ENCODE peak calls at places on chromosomes 2 and 18, in six cellular contexts. E is right atrium auricular region, X is choroid plexus epithelial cell, Z is prostate gland, D is endodermal cell, K is AG10803. F is an unnamed sample.

GRCh38 chr2:110644357-110644756 is 33.5 kb downstream of the BUB1 start:
- DNase-seq in E (no peak), X (no peak), Z (no peak), D (no peak), K (no peak), F (no peak)

GRCh38 chr2:36318547-36318946 is 37.0 kb upstream of the CRIM1 start:
- DNase-seq in E (no peak), X (peak), Z (no peak), D (no peak), K (peak), F (no peak)

GRCh38 chr2:63614983-63615945 is 26.5 kb downstream of the MDH1 start:
- DNase-seq in E (no peak), X (peak), Z (peak), D (peak), K (peak), F (no peak)

GRCh38 chr2:189092936-189093335 is 86.6 kb downstream of the COL5A2 start:
- DNase-seq in E (peak), X (peak), Z (no peak), D (no peak), K (peak), F (no peak)

GRCh38 chr18:79507076-79507545 is 111.4 kb downstream of the NFATC1 start:
- DNase-seq in E (peak), X (peak), Z (peak), D (peak), K (peak), F (no peak)

GRCh38 chr2:168212866-168213265 is 34.5 kb downstream of the STK39 start:
- DNase-seq in E (no peak), X (no peak), Z (no peak), D (no peak), K (peak), F (no peak)

GRCh38 chr2:181977661-181978350 is 7.8 kb upstream of the PPP1R1C start:
- DNase-seq in E (no peak), X (peak), Z (no peak), D (no peak), K (peak), F (no peak)

GRCh38 chr2:85116207-85116606 is 17.0 kb upstream of the TCF7L1 start:
- DNase-seq in E (no peak), X (no peak), Z (no peak), D (no peak), K (no peak), F (no peak)

GRCh38 chr2:239963646-239964205 is 61.4 kb downstream of the NDUFA10 start:
- DNase-seq in E (no peak), X (no peak), Z (no peak), D (peak), K (no peak), F (no peak)

GRCh38 chr18:9612989-9613388 is 1.4 kb downstream of the PPP4R1 start:
- DNase-seq in E (no peak), X (no peak), Z (no peak), D (no peak), K (no peak), F (no peak)

GRCh38 chr18:63285332-63285731 is 34.2 kb downstream of the BCL2 start:
- DNase-seq in E (no peak), X (no peak), Z (no peak), D (no peak), K (no peak), F (no peak)

GRCh38 chr2:94874277-94874997 is 3.2 kb downstream of the TEKT4 start:
- DNase-seq in E (no peak), X (peak), Z (peak), D (peak), K (peak), F (no peak)

GRCh38 chr2:239693761-239694415 is 293.1 kb upstream of the HDAC4 start:
- DNase-seq in E (no peak), X (no peak), Z (no peak), D (peak), K (no peak), F (no peak)

GRCh38 chr2:1744151-1744445 is 217 bp downstream of the PXDN start:
- DNase-seq in E (no peak), X (no peak), Z (no peak), D (peak), K (no peak), F (no peak)

GRCh38 chr2:1742300-1742679 is 2.0 kb downstream of the PXDN start:
- DNase-seq in E (no peak), X (peak), Z (no peak), D (no peak), K (no peak), F (no peak)

GRCh38 chr2:1743396-1744150 is 742 bp downstream of the PXDN start:
- DNase-seq in E (no peak), X (peak), Z (no peak), D (peak), K (peak), F (no peak)

GRCh38 chr2:1741851-1742250 is 2.5 kb downstream of the PXDN start:
- DNase-seq in E (no peak), X (no peak), Z (no peak), D (peak), K (no peak), F (no peak)

DNA sequence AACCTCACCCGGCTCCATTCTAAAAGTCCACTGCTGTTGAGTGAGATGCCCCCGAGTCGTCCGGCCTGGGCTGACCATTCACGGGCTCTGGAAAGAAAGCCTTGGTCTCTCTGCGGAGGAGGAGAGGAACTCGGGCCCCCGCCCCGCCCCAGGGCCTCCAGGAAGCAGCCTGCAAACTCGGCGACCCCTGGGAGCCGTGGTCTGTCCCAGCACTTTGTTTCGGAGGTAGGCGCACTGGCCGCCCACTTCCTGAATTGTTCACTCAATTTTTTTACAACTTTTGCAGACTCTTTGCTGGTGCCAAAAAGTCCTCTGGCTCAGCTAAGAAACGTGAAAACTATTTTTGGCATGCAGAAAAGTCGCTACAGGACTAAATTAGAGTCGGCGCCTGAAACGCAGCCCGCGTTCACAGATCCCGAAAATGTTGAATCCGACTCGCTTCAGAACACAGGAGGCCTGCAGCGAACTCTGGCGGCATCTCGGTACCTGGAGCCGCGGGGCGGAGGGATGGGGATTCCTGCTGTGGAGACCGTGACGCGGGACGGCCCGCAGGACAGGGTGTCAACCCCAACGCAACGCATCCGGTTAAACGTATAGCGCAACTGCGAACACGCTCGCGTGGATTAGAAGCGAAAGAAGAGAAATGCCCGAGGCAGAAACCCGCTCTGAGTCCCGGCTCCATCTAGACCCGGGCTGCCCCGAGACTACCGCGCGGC is 1.5 kb downstream of the PXDN start:
- DNase-seq in E (peak), X (peak), Z (peak), D (peak), K (peak), F (no peak)
- H3K4me3 ChIP-seq in E (peak), X (peak), Z (peak), D (peak), K (peak), F (peak)

GRCh38 chr2:215653344-215654015 is 217.6 kb upstream of the FN1 start:
- DNase-seq in E (no peak), X (peak), Z (no peak), D (no peak), K (peak), F (peak)

GRCh38 chr2:215651412-215651811 is 215.5 kb upstream of the FN1 start:
- DNase-seq in E (no peak), X (no peak), Z (no peak), D (no peak), K (no peak), F (no peak)

GRCh38 chr2:215652432-215652831 is 216.6 kb upstream of the FN1 start:
- DNase-seq in E (no peak), X (no peak), Z (no peak), D (no peak), K (peak), F (peak)

GRCh38 chr2:215657844-215658243 is 222.0 kb upstream of the FN1 start:
- DNase-seq in E (no peak), X (peak), Z (no peak), D (no peak), K (peak), F (peak)

GRCh38 chr2:215654177-215654850 is 218.4 kb upstream of the FN1 start:
- DNase-seq in E (no peak), X (peak), Z (no peak), D (no peak), K (peak), F (peak)
- H3K4me3 ChIP-seq in E (no peak), X (no peak), Z (no peak), D (no peak), K (peak), F (no peak)

DNA sequence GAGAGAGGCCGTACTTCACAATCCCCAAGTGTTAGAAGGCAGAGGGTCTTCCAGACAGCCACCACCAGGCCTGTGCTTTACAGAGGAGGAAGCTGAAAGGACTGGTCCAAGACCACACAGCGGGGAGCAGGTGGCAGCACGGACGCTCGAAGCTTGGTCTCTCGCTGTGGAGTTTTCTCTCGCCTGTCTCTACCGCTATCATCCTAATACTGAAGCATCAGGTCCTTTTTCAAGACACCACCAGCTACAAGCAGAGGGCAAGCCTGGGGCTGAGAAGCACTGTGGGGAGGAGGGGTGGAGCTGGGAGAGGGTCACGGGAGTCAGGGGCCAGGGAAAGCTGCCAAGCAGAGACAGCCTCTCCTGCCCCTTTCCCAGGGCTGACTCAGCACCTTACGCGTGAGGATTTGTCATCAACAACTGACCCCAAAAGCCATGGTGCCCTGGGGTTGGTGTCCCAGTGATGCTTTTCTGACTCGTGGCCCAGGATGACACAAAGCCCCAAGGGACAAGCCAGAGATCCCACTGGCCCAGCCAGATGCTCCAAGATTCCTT is 31.8 kb upstream of the FOSL2 start:
- DNase-seq in E (no peak), X (peak), Z (no peak), D (peak), K (peak), F (peak)
- H3K4me3 ChIP-seq in E (no peak), X (no peak), Z (no peak), D (no peak), K (no peak), F (no peak)

GRCh38 chr2:46118656-46119338 is 178.4 kb upstream of the EPAS1 start:
- DNase-seq in E (no peak), X (peak), Z (no peak), D (no peak), K (peak), F (no peak)

GRCh38 chr2:46117379-46117778 is 179.8 kb upstream of the EPAS1 start:
- DNase-seq in E (no peak), X (peak), Z (no peak), D (no peak), K (peak), F (no peak)

GRCh38 chr2:46117994-46118393 is 179.2 kb upstream of the EPAS1 start:
- DNase-seq in E (no peak), X (no peak), Z (no peak), D (no peak), K (no peak), F (no peak)

GRCh38 chr2:46120792-46121565 is 176.2 kb upstream of the EPAS1 start:
- DNase-seq in E (no peak), X (no peak), Z (no peak), D (no peak), K (no peak), F (no peak)

DNA sequence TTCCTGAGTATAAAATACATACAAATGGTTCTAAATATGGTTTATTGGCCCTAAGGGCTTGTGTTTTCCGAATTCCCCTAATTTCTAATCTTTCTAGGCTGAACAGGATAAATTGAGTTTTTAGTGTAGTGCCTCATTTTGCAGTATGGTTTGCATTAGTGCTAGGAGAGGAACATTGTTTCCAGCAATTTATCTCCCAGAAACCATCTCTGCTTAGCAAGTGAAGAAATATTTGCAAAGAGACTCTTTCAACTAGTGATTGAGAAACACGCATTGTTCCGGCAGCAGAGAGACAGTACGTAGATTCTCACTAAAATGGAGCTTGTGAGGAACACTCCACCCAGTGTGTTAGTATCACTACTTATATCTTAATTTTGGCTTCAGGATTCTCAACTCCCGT is 177.8 kb upstream of the EPAS1 start:
- DNase-seq in E (no peak), X (peak), Z (no peak), D (no peak), K (peak), F (no peak)
- H3K4me3 ChIP-seq in E (no peak), X (no peak), Z (no peak), D (no peak), K (no peak), F (no peak)

GRCh38 chr18:22594155-22594690 is 176.5 kb upstream of the CTAGE1 start:
- DNase-seq in E (no peak), X (no peak), Z (no peak), D (peak), K (no peak), F (no peak)
- H3K4me3 ChIP-seq in E (no peak), X (no peak), Z (no peak), D (no peak), K (no peak), F (no peak)

GRCh38 chr2:196183528-196184231 is 12.3 kb upstream of the STK17B start:
- DNase-seq in E (no peak), X (no peak), Z (no peak), D (no peak), K (no peak), F (no peak)
- H3K4me3 ChIP-seq in E (no peak), X (no peak), Z (no peak), D (no peak), K (no peak), F (no peak)

F was measured in AG04450.